ENCODE peak calls at places on chromosome 22, in seven cellular contexts. One of them, this sample, is unnamed.

GRCh38 chr22:20015971-20016733 is 471 bp downstream of the ARVCF start:
- DNase-seq in NCI-H146: peak; percentile 33
- DNase-seq in NCI-H1105 treated with DMSO at 0.1 percent for 48 hours: peak; percentile 16
- DNase-seq in activated T-cell treated with anti-CD3 and anti-CD28 coated beads, Interleukin-2, amount 50 U/mL, for 72 hours: peak; percentile 55
- DNase-seq in HFFc6: no peak
- DNase-seq in colonic mucosa: peak; percentile 34
- DNase-seq in activated effector memory CD4-positive, alpha-beta T cell treated with anti-CD3 and anti-CD28 coated beads, Interleukin-2, amount 50 U/mL, for 16 hours: no peak
- DNase-seq in this sample: peak; percentile 35

GRCh38 chr22:26466196-26466595 is 17.4 kb downstream of the HPS4 start:
- DNase-seq in NCI-H146: no peak
- DNase-seq in NCI-H1105 treated with DMSO at 0.1 percent for 48 hours: no peak
- DNase-seq in activated T-cell treated with anti-CD3 and anti-CD28 coated beads, Interleukin-2, amount 50 U/mL, for 72 hours: no peak
- DNase-seq in HFFc6: no peak
- DNase-seq in colonic mucosa: no peak
- DNase-seq in activated effector memory CD4-positive, alpha-beta T cell treated with anti-CD3 and anti-CD28 coated beads, Interleukin-2, amount 50 U/mL, for 16 hours: no peak
- DNase-seq in this sample: no peak

GRCh38 chr22:37260939-37261338 is 16.9 kb upstream of the RAC2 start:
- DNase-seq in NCI-H146: peak; percentile 16
- DNase-seq in NCI-H1105 treated with DMSO at 0.1 percent for 48 hours: peak; percentile 29
- DNase-seq in activated T-cell treated with anti-CD3 and anti-CD28 coated beads, Interleukin-2, amount 50 U/mL, for 72 hours: peak; percentile 66
- DNase-seq in HFFc6: peak; percentile 39
- DNase-seq in colonic mucosa: peak; percentile 62
- DNase-seq in activated effector memory CD4-positive, alpha-beta T cell treated with anti-CD3 and anti-CD28 coated beads, Interleukin-2, amount 50 U/mL, for 16 hours: peak; percentile 86
- DNase-seq in this sample: peak; percentile 61

GRCh38 chr22:19615867-19616581 is 91.8 kb upstream of the CLDN5 start:
- DNase-seq in NCI-H146: no peak
- DNase-seq in NCI-H1105 treated with DMSO at 0.1 percent for 48 hours: no peak
- DNase-seq in activated T-cell treated with anti-CD3 and anti-CD28 coated beads, Interleukin-2, amount 50 U/mL, for 72 hours: no peak
- DNase-seq in HFFc6: no peak
- DNase-seq in colonic mucosa: no peak
- DNase-seq in activated effector memory CD4-positive, alpha-beta T cell treated with anti-CD3 and anti-CD28 coated beads, Interleukin-2, amount 50 U/mL, for 16 hours: no peak
- DNase-seq in this sample: no peak

GRCh38 chr22:26169312-26170111 is at the start of gene SEZ6L:
- DNase-seq in NCI-H146: peak; percentile 69
- DNase-seq in NCI-H1105 treated with DMSO at 0.1 percent for 48 hours: peak; percentile 58
- DNase-seq in activated T-cell treated with anti-CD3 and anti-CD28 coated beads, Interleukin-2, amount 50 U/mL, for 72 hours: no peak
- DNase-seq in HFFc6: no peak
- DNase-seq in colonic mucosa: no peak
- DNase-seq in activated effector memory CD4-positive, alpha-beta T cell treated with anti-CD3 and anti-CD28 coated beads, Interleukin-2, amount 50 U/mL, for 16 hours: no peak
- DNase-seq in this sample: no peak

GRCh38 chr22:47352920-47353700 is 590.7 kb downstream of the TBC1D22A start:
- DNase-seq in NCI-H146: no peak
- DNase-seq in NCI-H1105 treated with DMSO at 0.1 percent for 48 hours: no peak
- DNase-seq in activated T-cell treated with anti-CD3 and anti-CD28 coated beads, Interleukin-2, amount 50 U/mL, for 72 hours: no peak
- DNase-seq in HFFc6: no peak
- DNase-seq in colonic mucosa: no peak
- DNase-seq in activated effector memory CD4-positive, alpha-beta T cell treated with anti-CD3 and anti-CD28 coated beads, Interleukin-2, amount 50 U/mL, for 16 hours: peak; percentile 25
- DNase-seq in this sample: no peak

GRCh38 chr22:42371112-42371900 is 60.9 kb downstream of the NFAM1 start:
- DNase-seq in NCI-H146: no peak
- DNase-seq in NCI-H1105 treated with DMSO at 0.1 percent for 48 hours: no peak
- DNase-seq in activated T-cell treated with anti-CD3 and anti-CD28 coated beads, Interleukin-2, amount 50 U/mL, for 72 hours: no peak
- DNase-seq in HFFc6: no peak
- DNase-seq in colonic mucosa: no peak
- DNase-seq in activated effector memory CD4-positive, alpha-beta T cell treated with anti-CD3 and anti-CD28 coated beads, Interleukin-2, amount 50 U/mL, for 16 hours: no peak
- DNase-seq in this sample: no peak

GRCh38 chr22:31259798-31260473 is 32.4 kb downstream of the PIK3IP1 start:
- DNase-seq in NCI-H146: no peak
- DNase-seq in NCI-H1105 treated with DMSO at 0.1 percent for 48 hours: no peak
- DNase-seq in activated T-cell treated with anti-CD3 and anti-CD28 coated beads, Interleukin-2, amount 50 U/mL, for 72 hours: no peak
- DNase-seq in HFFc6: no peak
- DNase-seq in colonic mucosa: no peak
- DNase-seq in activated effector memory CD4-positive, alpha-beta T cell treated with anti-CD3 and anti-CD28 coated beads, Interleukin-2, amount 50 U/mL, for 16 hours: no peak
- DNase-seq in this sample: no peak

This sample was measured in stimulated activated naive CD8-positive, alpha-beta T cell treated with anti-CD3 and anti-CD28 coated beads, Interleukin-15, amount 100 ng/mL, for 72 hours.